ENCODE peak calls at places on chromosomes 6 and 20, in ten cellular contexts. Q, U, G, J, S, W, C, K, L and T are unnamed samples.

GRCh38 chr6:63121166-63121565 is 90.1 kb upstream of the FKBP1C start:
- DNase-seq in Q (no peak), U (no peak), G (no peak), J (no peak), S (no peak), W (no peak), C (no peak), K (no peak), L (no peak), T (no peak)

GRCh38 chr6:160002882-160003281 is 34.0 kb downstream of the IGF2R start:
- DNase-seq in Q (no peak), U (no peak), G (no peak), J (no peak), S (no peak), W (no peak), C (no peak), K (no peak), L (no peak), T (no peak)

GRCh38 chr6:43951756-43952675 is 175.2 kb downstream of the MRPL14 start:
- DNase-seq in Q (no peak), U (no peak), G (no peak), J (no peak), S (no peak), W (no peak), C (no peak), K (no peak), L (no peak), T (peak; percentile 35)

GRCh38 chr20:61253264-61253639 is 1.2 kb downstream of the CDH4 start:
- DNase-seq in Q (no peak), U (no peak), G (peak; percentile 53), J (no peak), S (no peak), W (no peak), C (no peak), K (no peak), L (peak; percentile 42), T (peak; percentile 53)

GRCh38 chr20:46365483-46366215 is 40.8 kb downstream of the ELMO2 start:
- DNase-seq in Q (no peak), U (no peak), G (no peak), J (no peak), S (no peak), W (no peak), C (no peak), K (no peak), L (no peak), T (no peak)

GRCh38 chr20:437787-438486 is 24.4 kb downstream of the TBC1D20 start:
- DNase-seq in Q (no peak), U (no peak), G (no peak), J (no peak), S (no peak), W (no peak), C (no peak), K (no peak), L (no peak), T (no peak)

GRCh38 chr6:48092550-48093217 is 18.3 kb downstream of the PTCHD4 start:
- DNase-seq in Q (no peak), U (no peak), G (no peak), J (no peak), S (no peak), W (no peak), C (no peak), K (no peak), L (no peak), T (no peak)

GRCh38 chr6:33018904-33019303 is 9.5 kb upstream of the HLA-DOA start:
- DNase-seq in Q (peak; percentile 74), U (peak; percentile 91), G (peak; percentile 4), J (peak; percentile 91), S (peak; percentile 87), W (peak; percentile 66), C (no peak), K (no peak), L (peak; percentile 39), T (no peak)

GRCh38 chr20:36745234-36745926 is 510 bp downstream of the NDRG3 start:
- DNase-seq in Q (peak; percentile 26), U (no peak), G (peak; percentile 8), J (no peak), S (peak; percentile 54), W (peak; percentile 21), C (no peak), K (no peak), L (no peak), T (peak; percentile 40)

GRCh38 chr6:169702640-169703246 is 817 bp downstream of the C6orf120 start:
- DNase-seq in Q (peak; percentile 34), U (no peak), G (peak; percentile 13), J (no peak), S (peak; percentile 65), W (peak; percentile 29), C (no peak), K (peak; percentile 87), L (no peak), T (no peak)

GRCh38 chr6:113102761-113103160 is 754.4 kb upstream of the MARCKS start:
- DNase-seq in Q (no peak), U (no peak), G (peak; percentile 59), J (no peak), S (no peak), W (no peak), C (no peak), K (no peak), L (peak; percentile 68), T (no peak)

GRCh38 chr6:43807228-43808061 is 37.4 kb downstream of the VEGFA start:
- DNase-seq in Q (no peak), U (no peak), G (no peak), J (no peak), S (peak; percentile 69), W (peak; percentile 72), C (peak; percentile 48), K (no peak), L (no peak), T (no peak)

GRCh38 chr6:88013015-88013414 is 34.6 kb upstream of the SPACA1 start:
- DNase-seq in Q (no peak), U (no peak), G (no peak), J (no peak), S (no peak), W (no peak), C (no peak), K (no peak), L (no peak), T (no peak)

GRCh38 chr20:44496976-44497375 is 21.3 kb downstream of the TTPAL start:
- DNase-seq in Q (no peak), U (no peak), G (peak; percentile 87), J (no peak), S (no peak), W (no peak), C (no peak), K (no peak), L (peak; percentile 97), T (no peak)

DNA sequence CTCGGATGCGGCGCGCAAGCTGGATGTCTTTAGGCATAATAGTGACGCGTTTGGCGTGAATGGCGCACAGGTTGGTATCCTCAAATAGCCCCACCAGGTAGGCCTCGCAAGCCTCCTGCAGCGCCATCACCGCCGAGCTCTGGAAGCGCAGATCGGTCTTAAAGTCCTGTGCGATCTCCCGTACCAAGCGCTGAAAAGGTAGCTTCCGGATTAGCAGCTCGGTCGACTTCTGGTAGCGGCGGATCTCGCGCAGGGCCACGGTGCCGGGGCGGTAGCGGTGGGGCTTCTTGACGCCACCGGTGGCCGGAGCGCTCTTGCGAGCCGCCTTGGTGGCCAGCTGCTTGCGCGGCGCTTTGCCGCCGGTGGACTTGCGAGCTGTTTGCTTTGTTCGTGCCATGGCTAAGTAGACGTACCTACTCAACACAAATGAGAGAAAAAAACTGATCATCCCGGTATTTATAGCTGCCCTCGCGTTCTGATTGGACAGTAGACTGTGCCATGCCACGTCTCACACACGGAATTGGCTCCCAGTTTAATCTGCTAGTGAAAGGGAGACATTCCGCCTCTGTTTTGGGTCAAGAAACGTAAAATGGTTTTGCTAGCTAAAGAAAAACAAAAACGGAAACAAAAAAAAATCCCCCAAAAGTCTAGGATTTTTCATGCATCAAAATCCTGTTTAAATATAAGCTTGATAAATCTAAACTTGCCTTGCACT is 40.1 kb downstream of the OR2B2 start:
- DNase-seq in Q (peak; percentile 85), U (peak; percentile 94), G (peak; percentile 98), J (peak; percentile 83), S (peak; percentile 78), W (peak; percentile 80), C (no peak), K (peak; percentile 91), L (peak; percentile 95), T (peak; percentile 84)
- TF ChIP-seq CTCF in Q (no peak), U (peak; percentile 26), G (peak; percentile 34), J (no peak), S (no peak), W (peak; percentile 6), C (no peak), K (no peak), L (no peak), T (no peak)

DNA sequence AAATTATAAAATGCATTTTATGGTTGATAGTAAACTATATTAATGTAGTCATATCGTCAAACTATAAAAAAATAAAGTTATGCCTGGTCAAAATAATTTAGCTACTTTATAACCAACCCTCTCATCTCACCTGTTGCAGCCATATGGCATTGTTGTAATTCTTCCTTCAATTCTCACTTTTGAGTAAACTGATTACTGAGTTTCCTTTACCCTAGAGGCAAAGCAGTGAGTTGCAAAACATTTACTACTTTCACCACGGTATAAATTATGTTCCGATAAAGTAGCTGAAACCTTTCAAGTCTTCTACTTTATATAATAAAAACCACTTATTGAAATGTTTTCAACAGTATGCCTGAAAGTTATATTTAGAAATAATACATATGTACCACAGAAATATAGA is 113.8 kb downstream of the AHI1 start:
- DNase-seq in Q (no peak), U (no peak), G (no peak), J (no peak), S (no peak), W (no peak), C (no peak), K (no peak), L (no peak), T (no peak)
- TF ChIP-seq CTCF in Q (no peak), U (no peak), G (no peak), J (no peak), S (no peak), W (no peak), C (no peak), K (no peak), L (no peak), T (peak; percentile 24)

DNA sequence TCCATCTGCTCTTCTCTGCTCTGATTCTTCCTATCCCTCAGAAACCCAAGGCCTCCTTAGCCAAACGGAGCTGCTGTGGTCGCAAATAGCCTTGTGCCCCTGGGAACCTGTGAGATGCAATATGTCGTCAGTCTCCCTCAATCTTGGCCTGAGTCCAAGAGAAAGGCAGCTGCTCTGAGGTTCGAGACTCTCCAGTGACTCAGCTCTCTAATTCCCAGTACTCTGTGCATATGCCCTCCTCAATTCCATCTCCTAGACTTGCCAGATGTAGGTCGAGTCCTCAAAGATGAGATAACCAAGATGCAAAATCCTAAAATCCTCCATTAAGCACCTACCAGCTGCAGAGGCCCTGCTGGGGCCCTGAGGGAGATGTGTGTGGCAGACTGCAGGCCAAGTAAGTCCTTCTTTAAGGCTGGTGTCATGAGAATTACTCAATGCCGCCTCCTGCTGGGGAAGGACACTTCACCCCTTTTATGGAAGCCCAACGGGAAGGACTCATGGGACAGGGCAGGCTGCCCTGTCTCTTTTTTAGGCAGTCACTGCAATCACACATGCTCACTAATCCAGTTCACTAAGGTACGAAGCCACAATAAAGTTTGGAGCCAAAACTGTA is 28.5 kb downstream of the C6orf15 start:
- DNase-seq in Q (peak; percentile 40), U (no peak), G (peak; percentile 78), J (no peak), S (no peak), W (no peak), C (peak; percentile 72), K (no peak), L (peak; percentile 90), T (no peak)
- TF ChIP-seq CTCF in Q (no peak), U (no peak), G (peak; percentile 30), J (no peak), S (peak; percentile 43), W (peak; percentile 19), C (peak; percentile 89), K (peak; percentile 34), L (peak; percentile 55), T (peak; percentile 27)

GRCh38 chr6:106155219-106155830 is 69.2 kb downstream of the PRDM1 start:
- DNase-seq in Q (no peak), U (no peak), G (no peak), J (no peak), S (no peak), W (no peak), C (no peak), K (no peak), L (no peak), T (no peak)
- TF ChIP-seq CTCF in Q (no peak), U (no peak), G (no peak), J (no peak), S (no peak), W (no peak), C (peak; percentile 23), K (no peak), L (no peak), T (no peak)